ENCODE peak calls at places on chromosomes 16 and 17, in ten cellular contexts. A is CD8-positive, alpha-beta memory T cell; G is lower lobe of right lung; I is ovary; C is heart right ventricle; N is brain microvascular endothelial cell; O is CD8-positive, alpha-beta T cell; K is prostate gland; Z is MM.1S; R is OCI-LY7. Y is an unnamed sample.

GRCh38 chr17:40551874-40552768 is 13.2 kb downstream of the CCR7 start:
- DNase-seq in A (peak; percentile 10), G (peak; percentile 49), I (peak; percentile 65), C (no peak), N (peak; percentile 99), O (peak; percentile 65), K (no peak), Z (no peak), R (no peak), Y (peak; percentile 43)

GRCh38 chr17:71338396-71338795 is 782.4 kb upstream of the SOX9 start:
- DNase-seq in A (no peak), G (no peak), I (no peak), C (no peak), N (no peak), O (no peak), K (no peak), Z (peak; percentile 62), R (no peak), Y (no peak)

GRCh38 chr17:80101946-80102706 is 745 bp downstream of the GAA start:
- DNase-seq in A (no peak), G (no peak), I (no peak), C (peak; percentile 36), N (peak; percentile 16), O (no peak), K (no peak), Z (no peak), R (peak; percentile 48), Y (no peak)

GRCh38 chr16:50585331-50585776 is 37.2 kb downstream of the NKD1 start:
- DNase-seq in A (no peak), G (peak; percentile 70), I (peak; percentile 94), C (peak; percentile 77), N (no peak), O (no peak), K (no peak), Z (no peak), R (no peak), Y (no peak)

GRCh38 chr16:89198417-89199240 is 1.7 kb downstream of the SLC22A31 start:
- DNase-seq in A (no peak), G (peak; percentile 36), I (peak; percentile 37), C (no peak), N (no peak), O (no peak), K (no peak), Z (no peak), R (no peak), Y (no peak)

GRCh38 chr17:71503710-71504471 is 616.9 kb upstream of the SOX9 start:
- DNase-seq in A (no peak), G (no peak), I (no peak), C (no peak), N (no peak), O (no peak), K (no peak), Z (no peak), R (no peak), Y (no peak)

GRCh38 chr16:53740933-53741531 is 37.1 kb downstream of the FTO start:
- DNase-seq in A (no peak), G (no peak), I (no peak), C (no peak), N (no peak), O (no peak), K (no peak), Z (no peak), R (no peak), Y (no peak)

GRCh38 chr16:47523342-47524006 is 62.3 kb downstream of the PHKB start:
- DNase-seq in A (no peak), G (no peak), I (no peak), C (no peak), N (no peak), O (no peak), K (no peak), Z (peak; percentile 56), R (peak; percentile 77), Y (peak; percentile 4)

DNA sequence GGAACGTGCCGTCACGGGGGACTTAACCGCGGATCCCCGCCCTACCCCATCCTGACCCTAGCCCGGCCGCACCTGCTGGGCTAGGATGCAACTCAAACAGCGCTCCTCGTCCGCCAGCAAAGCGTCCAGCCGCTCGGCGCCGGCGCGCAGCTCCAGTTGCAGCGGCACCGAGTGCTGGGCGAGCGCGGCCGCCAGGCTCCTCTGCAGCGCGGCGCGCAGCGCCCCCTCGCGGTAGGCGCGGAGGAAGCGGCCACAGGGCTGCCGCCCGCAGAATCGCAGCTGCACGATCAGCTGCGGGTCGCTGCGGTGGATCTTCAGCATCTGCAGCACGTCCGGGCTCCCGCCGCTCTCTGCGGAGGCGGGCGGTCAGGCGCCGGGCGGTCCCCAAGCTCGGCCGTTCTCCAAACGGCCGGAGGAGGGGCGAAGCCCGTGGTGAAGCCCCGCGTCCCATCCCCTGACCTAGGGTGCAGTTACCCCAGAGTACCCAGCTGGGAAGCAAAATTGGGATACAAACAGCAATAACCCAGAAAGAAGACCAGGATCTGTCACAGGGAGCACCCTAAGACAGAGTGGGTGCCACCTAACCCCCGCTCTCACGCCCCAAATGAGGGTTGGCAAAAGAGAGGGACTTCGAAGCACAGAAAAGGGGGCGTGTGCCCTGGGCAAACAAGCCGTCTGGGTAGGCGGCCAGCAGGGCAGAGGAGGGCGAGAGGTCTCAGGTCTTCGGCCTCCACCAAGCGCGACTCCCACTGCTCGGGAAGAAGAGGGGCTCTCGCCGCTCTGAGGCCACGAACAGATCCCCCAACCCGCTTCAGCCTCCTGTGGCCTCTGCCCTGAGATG is 4.2 kb downstream of the TRADD start:
- DNase-seq in A (peak; percentile 81), G (peak; percentile 85), I (peak; percentile 89), C (peak; percentile 81), N (peak; percentile 33), O (peak; percentile 87), K (peak; percentile 66), Z (peak; percentile 77), R (peak; percentile 80), Y (no peak)
- H3K4me3 ChIP-seq in A (no peak overlapping the region), G (no peak overlapping the region), I (no peak overlapping the region), C (peak overlapping the region; percentile 30), N (peak overlapping the region; percentile 5), O (no peak overlapping the region), K (no peak overlapping the region), Z (peak overlapping the region; percentile 35), R (no peak overlapping the region), Y (peak overlapping the region; percentile 15)

GRCh38 chr17:38401459-38401858 is 26.8 kb upstream of the ARHGAP23 start:
- DNase-seq in A (no peak), G (no peak), I (no peak), C (no peak), N (no peak), O (no peak), K (no peak), Z (no peak), R (no peak), Y (no peak)

GRCh38 chr17:38402897-38403296 is 25.4 kb upstream of the ARHGAP23 start:
- DNase-seq in A (no peak), G (no peak), I (no peak), C (no peak), N (no peak), O (no peak), K (no peak), Z (no peak), R (no peak), Y (no peak)

GRCh38 chr17:38400286-38400685 is 28.0 kb upstream of the ARHGAP23 start:
- DNase-seq in A (no peak), G (no peak), I (no peak), C (no peak), N (no peak), O (no peak), K (no peak), Z (no peak), R (no peak), Y (no peak)

GRCh38 chr17:38395090-38395489 is 33.2 kb upstream of the ARHGAP23 start:
- DNase-seq in A (no peak), G (no peak), I (no peak), C (no peak), N (no peak), O (no peak), K (no peak), Z (no peak), R (no peak), Y (no peak)

DNA sequence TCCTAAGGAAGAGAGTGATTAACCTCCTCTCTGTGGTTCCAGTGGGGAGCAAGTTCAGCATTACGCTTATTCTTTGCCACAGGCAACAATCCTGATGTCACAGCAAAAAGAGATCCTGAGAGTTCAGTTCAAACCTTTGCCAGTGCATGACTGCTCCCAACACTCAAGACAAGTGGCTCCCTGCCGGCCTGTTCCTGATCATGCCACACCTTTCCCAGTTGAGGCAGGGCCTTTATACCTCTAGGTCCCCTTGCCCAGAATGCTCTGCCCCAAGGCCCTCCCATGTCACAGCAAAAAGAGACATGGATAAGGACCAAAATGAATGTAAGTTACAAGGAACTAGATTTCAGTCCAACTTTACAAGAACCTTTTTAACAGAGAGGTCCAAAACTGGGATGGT is 31.0 kb upstream of the ARHGAP23 start:
- DNase-seq in A (no peak), G (no peak), I (no peak), C (no peak), N (no peak), O (no peak), K (no peak), Z (no peak), R (no peak), Y (no peak)
- H3K36me3 ChIP-seq in A (peaks cover 34% of the 10 kb centered on the region), G (peaks cover 76% of the 10 kb centered on the region), I (no peaks in the 10 kb centered on the region), C (peaks cover 85% of the 10 kb centered on the region), N (peaks cover 12% of the 10 kb centered on the region), O (peaks cover 18% of the 10 kb centered on the region), K (no peaks in the 10 kb centered on the region), Z (no peaks in the 10 kb centered on the region), R (peaks cover 78% of the 10 kb centered on the region), Y (peaks cover 1% of the 10 kb centered on the region)

GRCh38 chr17:4796550-4796915 is 569 bp downstream of the PSMB6 start:
- DNase-seq in A (no peak), G (no peak), I (no peak), C (no peak), N (peak; percentile 39), O (no peak), K (no peak), Z (no peak), R (no peak), Y (no peak)

GRCh38 chr17:4789951-4790704 is 1.4 kb downstream of the GLTPD2 start:
- DNase-seq in A (peak; percentile 86), G (peak; percentile 90), I (peak; percentile 86), C (peak; percentile 87), N (peak; percentile 85), O (peak; percentile 86), K (peak; percentile 81), Z (peak; percentile 85), R (peak; percentile 90), Y (no peak)

GRCh38 chr17:4790705-4791088 is 1.9 kb downstream of the GLTPD2 start:
- DNase-seq in A (no peak), G (no peak), I (no peak), C (no peak), N (no peak), O (no peak), K (no peak), Z (no peak), R (no peak), Y (no peak)

GRCh38 chr17:4800462-4801185 is 1.5 kb downstream of the C17orf114 start:
- DNase-seq in A (no peak), G (no peak), I (no peak), C (no peak), N (no peak), O (no peak), K (no peak), Z (peak; percentile 51), R (no peak), Y (no peak)

DNA sequence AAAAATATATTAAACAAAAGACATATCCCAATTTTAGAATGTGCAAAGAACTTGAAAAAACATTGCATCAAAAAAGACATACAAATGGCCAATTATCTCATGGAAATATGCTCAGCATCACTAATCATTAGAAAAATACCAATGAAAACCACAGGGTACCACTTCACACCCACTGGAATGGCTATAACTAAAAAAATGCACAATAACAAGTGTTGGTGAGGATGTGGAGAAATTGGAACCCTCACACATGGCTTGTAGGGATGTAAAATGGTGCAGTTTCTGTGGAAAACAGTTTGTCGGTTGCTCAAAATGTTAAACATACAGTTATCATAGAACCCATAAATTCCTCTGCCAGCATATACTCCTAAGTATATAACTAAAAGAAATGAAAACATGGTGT is 796 bp upstream of the PSMB6 start:
- DNase-seq in A (no peak), G (no peak), I (no peak), C (no peak), N (no peak), O (no peak), K (no peak), Z (no peak), R (no peak), Y (no peak)
- H3K4me3 ChIP-seq in A (no peak overlapping the region), G (peak overlapping the region; percentile 83), I (no peak overlapping the region), C (no peak overlapping the region), N (no peak overlapping the region), O (no peak overlapping the region), K (no peak overlapping the region), Z (no peak overlapping the region), R (peak overlapping the region; percentile 85), Y (no peak overlapping the region)

GRCh38 chr17:5380491-5381135 is 38.8 kb downstream of the NUP88 start:
- DNase-seq in A (no peak), G (no peak), I (no peak), C (no peak), N (no peak), O (no peak), K (no peak), Z (no peak), R (no peak), Y (no peak)
- H3K36me3 ChIP-seq in A (peaks cover 72% of the 10 kb centered on the region), G (peaks cover 100% of the 10 kb centered on the region), I (no peaks in the 10 kb centered on the region), C (peaks cover 100% of the 10 kb centered on the region), N (peaks cover 74% of the 10 kb centered on the region), O (peaks cover 74% of the 10 kb centered on the region), K (peaks cover 19% of the 10 kb centered on the region), Z (peaks cover 17% of the 10 kb centered on the region), R (peaks cover 97% of the 10 kb centered on the region), Y (peaks cover 3% of the 10 kb centered on the region)

Y was measured in kidney epithelial cell.